ENCODE peak calls at places on chromosomes 16 and 17, in four cellular contexts. One of them, this sample, is unnamed.

GRCh38 chr16:4092547-4093265 is 23.5 kb downstream of the ADCY9 start:
- DNase-seq in Peyer's patch: no peak
- DNase-seq in prostate gland: no peak
- DNase-seq in heart right ventricle: no peak
- DNase-seq in this sample: no peak

GRCh38 chr16:86761117-86761971 is 183.0 kb downstream of the FOXL1 start:
- DNase-seq in prostate gland: no peak
- DNase-seq in Peyer's patch: peak; percentile 67
- DNase-seq in heart right ventricle: peak; percentile 62
- DNase-seq in this sample: peak; percentile 3

GRCh38 chr16:2752850-2753522 is 548 bp downstream of the SRRM2 start:
- DNase-seq in heart right ventricle: peak; percentile 86
- DNase-seq in Peyer's patch: peak; percentile 92
- DNase-seq in prostate gland: peak; percentile 78
- DNase-seq in this sample: peak; percentile 57

GRCh38 chr16:24668481-24669001 is 60.9 kb upstream of the TNRC6A start:
- DNase-seq in heart right ventricle: peak; percentile 10
- DNase-seq in Peyer's patch: no peak
- DNase-seq in prostate gland: no peak
- DNase-seq in this sample: no peak

GRCh38 chr16:51290886-51291285 is 139.8 kb upstream of the SALL1 start:
- DNase-seq in prostate gland: no peak
- DNase-seq in Peyer's patch: no peak
- DNase-seq in heart right ventricle: no peak
- DNase-seq in this sample: no peak

GRCh38 chr17:48610282-48611211 is at the start of gene HOXB7:
- DNase-seq in Peyer's patch: peak; percentile 90
- DNase-seq in heart right ventricle: peak; percentile 27
- DNase-seq in prostate gland: no peak
- DNase-seq in this sample: peak; percentile 64

GRCh38 chr17:58402679-58403078 is 14.7 kb downstream of the RNF43 start:
- DNase-seq in heart right ventricle: no peak
- DNase-seq in Peyer's patch: no peak
- DNase-seq in prostate gland: no peak
- DNase-seq in this sample: peak; percentile 69

GRCh38 chr16:3074860-3075545 is 9.6 kb downstream of the IL32 start:
- DNase-seq in heart right ventricle: no peak
- DNase-seq in prostate gland: no peak
- DNase-seq in Peyer's patch: no peak
- DNase-seq in this sample: no peak

GRCh38 chr16:12538667-12539081 is 265.0 kb downstream of the CPPED1 start:
- DNase-seq in heart right ventricle: no peak
- DNase-seq in prostate gland: no peak
- DNase-seq in Peyer's patch: no peak
- DNase-seq in this sample: no peak

GRCh38 chr16:81061307-81061640 is 15.8 kb downstream of the C16orf46 start:
- DNase-seq in Peyer's patch: no peak
- DNase-seq in prostate gland: no peak
- DNase-seq in heart right ventricle: no peak
- DNase-seq in this sample: no peak

GRCh38 chr16:50735629-50736122 is 6.2 kb upstream of the CYLD start:
- DNase-seq in Peyer's patch: no peak
- DNase-seq in heart right ventricle: no peak
- DNase-seq in prostate gland: no peak
- DNase-seq in this sample: no peak

GRCh38 chr17:2697611-2698162 is 13.9 kb downstream of the CLUH start:
- DNase-seq in Peyer's patch: peak; percentile 47
- DNase-seq in prostate gland: no peak
- DNase-seq in heart right ventricle: no peak
- DNase-seq in this sample: no peak

GRCh38 chr16:17585449-17586080 is 114.8 kb upstream of the XYLT1 start:
- DNase-seq in heart right ventricle: no peak
- DNase-seq in prostate gland: no peak
- DNase-seq in Peyer's patch: no peak
- DNase-seq in this sample: no peak

GRCh38 chr17:36198831-36199465 is 2.4 kb upstream of the CCL3L1 start:
- DNase-seq in prostate gland: no peak
- DNase-seq in heart right ventricle: no peak
- DNase-seq in Peyer's patch: no peak
- DNase-seq in this sample: no peak

GRCh38 chr17:80545499-80545826 is 825 bp downstream of the RPTOR start:
- DNase-seq in Peyer's patch: no peak
- DNase-seq in prostate gland: no peak
- DNase-seq in heart right ventricle: no peak
- DNase-seq in this sample: no peak

GRCh38 chr16:9047689-9048301 is 43.6 kb upstream of the HAPSTR1 start:
- DNase-seq in Peyer's patch: peak; percentile 64
- DNase-seq in prostate gland: peak; percentile 66
- DNase-seq in heart right ventricle: peak; percentile 89
- DNase-seq in this sample: peak; percentile 91

GRCh38 chr17:2814499-2815341 is 18.5 kb downstream of the RAP1GAP2 start:
- DNase-seq in heart right ventricle: peak; percentile 13
- DNase-seq in prostate gland: no peak
- DNase-seq in Peyer's patch: no peak
- DNase-seq in this sample: peak; percentile 35

GRCh38 chr16:84925092-84925772 is 86.1 kb downstream of the ZDHHC7 start:
- DNase-seq in prostate gland: peak; percentile 41
- DNase-seq in heart right ventricle: peak; percentile 59
- DNase-seq in Peyer's patch: peak; percentile 76
- DNase-seq in this sample: peak; percentile 53
- H3K4me1 ChIP-seq in prostate gland: peaks cover 2% of the 10 kb centered on the region
- H3K4me1 ChIP-seq in heart right ventricle: peaks cover 73% of the 10 kb centered on the region
- H3K4me1 ChIP-seq in Peyer's patch: no peaks in the 10 kb centered on the region
- H3K4me1 ChIP-seq in this sample: no peaks in the 10 kb centered on the region

GRCh38 chr17:76417499-76418143 is 33.2 kb downstream of the SPHK1 start:
- DNase-seq in Peyer's patch: peak; percentile 28
- DNase-seq in heart right ventricle: no peak
- DNase-seq in prostate gland: no peak
- DNase-seq in this sample: no peak
- H3K4me1 ChIP-seq in Peyer's patch: peaks cover 6% of the 10 kb centered on the region
- H3K4me1 ChIP-seq in heart right ventricle: peaks cover 88% of the 10 kb centered on the region
- H3K4me1 ChIP-seq in prostate gland: no peaks in the 10 kb centered on the region
- H3K4me1 ChIP-seq in this sample: no peaks in the 10 kb centered on the region

DNA sequence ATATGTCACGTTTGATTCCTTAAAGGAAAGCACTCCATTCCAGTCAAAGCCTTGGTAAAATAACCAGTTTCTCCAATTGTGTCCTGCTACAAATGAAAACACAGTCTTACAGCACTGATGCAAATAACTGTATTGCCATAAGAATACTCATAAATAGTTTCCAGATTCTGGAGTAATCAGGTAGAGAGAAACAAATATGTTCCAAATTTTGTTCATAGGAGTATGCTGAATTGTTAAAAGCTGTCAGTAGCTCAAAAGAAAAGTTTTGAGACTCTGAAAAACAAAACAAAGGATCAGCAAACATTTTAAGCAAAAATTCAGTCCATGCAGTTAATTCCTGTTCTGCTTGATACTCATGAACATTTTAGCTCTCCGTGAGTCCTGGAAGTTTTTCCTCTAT is 7.8 kb downstream of the DHRS7B start:
- DNase-seq in Peyer's patch: no peak
- DNase-seq in prostate gland: no peak
- DNase-seq in heart right ventricle: no peak
- DNase-seq in this sample: no peak
- H3K4me1 ChIP-seq in Peyer's patch: no peaks in the 10 kb centered on the region
- H3K4me1 ChIP-seq in prostate gland: no peaks in the 10 kb centered on the region
- H3K4me1 ChIP-seq in heart right ventricle: peaks cover 23% of the 10 kb centered on the region
- H3K4me1 ChIP-seq in this sample: no peaks in the 10 kb centered on the region

DNA sequence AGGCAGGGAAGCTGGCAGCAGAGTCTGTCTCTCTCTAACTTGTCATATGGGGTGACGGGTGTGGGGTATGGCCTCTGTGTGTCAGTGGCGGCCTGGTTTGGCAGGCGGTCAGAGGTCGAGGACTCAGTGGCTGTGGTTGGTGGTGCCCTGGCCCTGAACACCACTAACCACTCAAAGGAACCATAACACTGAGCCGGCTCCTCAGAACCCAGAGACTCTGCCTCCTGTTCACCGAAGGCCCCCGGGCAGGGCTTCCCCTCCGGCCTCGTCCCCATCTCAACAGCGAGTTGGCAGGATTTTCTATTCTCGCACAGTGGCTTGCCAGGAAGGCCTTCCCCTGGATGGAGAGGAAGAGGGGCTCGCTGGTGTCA is 638 bp downstream of the P2RX1 start:
- DNase-seq in Peyer's patch: no peak
- DNase-seq in heart right ventricle: no peak
- DNase-seq in prostate gland: no peak
- DNase-seq in this sample: no peak
- H3K4me1 ChIP-seq in Peyer's patch: peaks cover 44% of the 10 kb centered on the region
- H3K4me1 ChIP-seq in heart right ventricle: peaks cover 59% of the 10 kb centered on the region
- H3K4me1 ChIP-seq in prostate gland: no peaks in the 10 kb centered on the region
- H3K4me1 ChIP-seq in this sample: no peaks in the 10 kb centered on the region

GRCh38 chr17:64084086-64084939 is 45.6 kb downstream of the ERN1 start:
- DNase-seq in heart right ventricle: no peak
- DNase-seq in prostate gland: no peak
- DNase-seq in Peyer's patch: no peak
- DNase-seq in this sample: no peak
- H3K4me1 ChIP-seq in heart right ventricle: peaks cover 48% of the 10 kb centered on the region
- H3K4me1 ChIP-seq in prostate gland: peaks cover 21% of the 10 kb centered on the region
- H3K4me1 ChIP-seq in Peyer's patch: no peaks in the 10 kb centered on the region
- H3K4me1 ChIP-seq in this sample: peaks cover 88% of the 10 kb centered on the region

DNA sequence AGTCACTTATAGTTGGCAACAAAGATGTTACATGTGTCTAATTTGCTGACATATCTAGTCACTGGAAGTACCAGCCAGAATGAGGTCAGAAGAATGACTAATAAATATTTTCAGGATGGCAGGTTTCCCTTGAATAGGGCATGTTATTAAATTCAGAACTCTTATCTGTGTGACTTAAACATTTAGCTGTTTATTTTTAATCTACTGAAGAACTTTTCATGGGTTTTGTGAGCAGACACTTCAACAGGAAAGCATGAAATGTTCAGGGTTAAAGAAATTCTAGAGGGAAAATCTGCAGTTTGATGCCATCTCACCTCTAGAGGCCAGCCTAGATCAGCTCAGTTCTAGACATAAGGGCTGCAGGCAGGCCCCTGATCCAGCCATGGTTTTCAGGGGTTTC is 13.2 kb downstream of the JPT2 start:
- DNase-seq in heart right ventricle: no peak
- DNase-seq in prostate gland: no peak
- DNase-seq in Peyer's patch: no peak
- DNase-seq in this sample: peak; percentile 46
- H3K4me1 ChIP-seq in heart right ventricle: peaks cover 18% of the 10 kb centered on the region
- H3K4me1 ChIP-seq in prostate gland: peaks cover 19% of the 10 kb centered on the region
- H3K4me1 ChIP-seq in Peyer's patch: no peaks in the 10 kb centered on the region
- H3K4me1 ChIP-seq in this sample: peaks cover 64% of the 10 kb centered on the region

GRCh38 chr17:50266384-50267073 is 7.7 kb upstream of the TMEM92 start:
- DNase-seq in Peyer's patch: peak; percentile 50
- DNase-seq in heart right ventricle: no peak
- DNase-seq in prostate gland: peak; percentile 85
- DNase-seq in this sample: peak; percentile 33
- H3K4me1 ChIP-seq in Peyer's patch: no peaks in the 10 kb centered on the region
- H3K4me1 ChIP-seq in heart right ventricle: peaks cover 12% of the 10 kb centered on the region
- H3K4me1 ChIP-seq in prostate gland: peaks cover 17% of the 10 kb centered on the region
- H3K4me1 ChIP-seq in this sample: peaks cover 10% of the 10 kb centered on the region